ENCODE peak calls at places on chromosomes 13 and 19, in four cellular contexts. One of them, this sample, is unnamed.

GRCh38 chr19:49403404-49404187 is 15.5 kb downstream of the KASH5 start:
- DNase-seq in K562: no peak
- DNase-seq in HepG2: no peak
- DNase-seq in GM12878: no peak
- DNase-seq in this sample: no peak

GRCh38 chr13:99646866-99647592 is 145.8 kb downstream of the TM9SF2 start:
- DNase-seq in K562: no peak
- DNase-seq in HepG2: no peak
- DNase-seq in GM12878: no peak
- DNase-seq in this sample: no peak

GRCh38 chr19:50203281-50204080 is at the start of gene MYH14:
- DNase-seq in K562: peak
- DNase-seq in HepG2: peak
- DNase-seq in GM12878: no peak
- DNase-seq in this sample: peak

GRCh38 chr13:49731766-49732165 is 40.5 kb upstream of the EBPL start:
- DNase-seq in K562: no peak
- DNase-seq in HepG2: no peak
- DNase-seq in GM12878: no peak
- DNase-seq in this sample: no peak

GRCh38 chr13:41577437-41577836 is 120.1 kb downstream of the RGCC start:
- DNase-seq in K562: no peak
- DNase-seq in HepG2: no peak
- DNase-seq in GM12878: no peak
- DNase-seq in this sample: no peak

GRCh38 chr13:89568746-89569145 is 1778.7 kb upstream of the MIR17HG start:
- DNase-seq in K562: no peak
- DNase-seq in HepG2: no peak
- DNase-seq in GM12878: no peak
- DNase-seq in this sample: no peak

GRCh38 chr19:35030257-35031071 is at the start of gene SCN1B:
- DNase-seq in K562: peak
- DNase-seq in HepG2: peak
- DNase-seq in GM12878: no peak
- DNase-seq in this sample: peak

GRCh38 chr13:43433691-43434121 is 353.1 kb downstream of the ENOX1 start:
- DNase-seq in K562: no peak
- DNase-seq in HepG2: no peak
- DNase-seq in GM12878: no peak
- DNase-seq in this sample: no peak

GRCh38 chr19:58577581-58578429 is 4.7 kb upstream of the MZF1 start:
- DNase-seq in K562: no peak
- DNase-seq in HepG2: no peak
- DNase-seq in GM12878: no peak
- DNase-seq in this sample: no peak

GRCh38 chr19:27925202-27925601 is 1287.7 kb downstream of the UQCRFS1 start:
- DNase-seq in K562: no peak
- DNase-seq in HepG2: no peak
- DNase-seq in GM12878: no peak
- DNase-seq in this sample: no peak

GRCh38 chr19:42173695-42174094 is 41.4 kb upstream of the POU2F2 start:
- DNase-seq in K562: no peak
- DNase-seq in HepG2: no peak
- DNase-seq in GM12878: no peak
- DNase-seq in this sample: no peak

GRCh38 chr13:103961129-103961528 is 894.9 kb upstream of the SLC10A2 start:
- DNase-seq in K562: no peak
- DNase-seq in HepG2: no peak
- DNase-seq in GM12878: no peak
- DNase-seq in this sample: no peak

GRCh38 chr19:10018786-10019185 is 5.5 kb downstream of the RDH8 start:
- DNase-seq in K562: no peak
- DNase-seq in HepG2: no peak
- DNase-seq in GM12878: no peak
- DNase-seq in this sample: no peak

GRCh38 chr19:51470966-51471365 is 7.4 kb upstream of the CEACAM18 start:
- DNase-seq in K562: peak
- DNase-seq in HepG2: no peak
- DNase-seq in GM12878: no peak
- DNase-seq in this sample: no peak

GRCh38 chr13:24146961-24147569 is 13.5 kb upstream of the SPATA13 start:
- DNase-seq in K562: no peak
- DNase-seq in HepG2: no peak
- DNase-seq in GM12878: no peak
- DNase-seq in this sample: no peak

GRCh38 chr13:42109957-42110356 is 61.5 kb downstream of the DGKH start:
- DNase-seq in K562: no peak
- DNase-seq in HepG2: no peak
- DNase-seq in GM12878: no peak
- DNase-seq in this sample: no peak

GRCh38 chr19:2325261-2326046 is 2.9 kb downstream of the LSM7 start:
- DNase-seq in K562: no peak
- DNase-seq in HepG2: no peak
- DNase-seq in GM12878: no peak
- DNase-seq in this sample: no peak

GRCh38 chr19:49107625-49108459 is 6.3 kb upstream of the LIN7B start:
- DNase-seq in K562: no peak
- DNase-seq in HepG2: no peak
- DNase-seq in GM12878: no peak
- DNase-seq in this sample: no peak

GRCh38 chr13:19862511-19863313 is 737 bp downstream of the ZMYM5 start:
- DNase-seq in K562: peak
- DNase-seq in HepG2: no peak
- DNase-seq in GM12878: no peak
- DNase-seq in this sample: peak

GRCh38 chr19:19259741-19260140 is 13.4 kb downstream of the TM6SF2 start:
- DNase-seq in K562: peak
- DNase-seq in HepG2: peak
- DNase-seq in GM12878: no peak
- DNase-seq in this sample: peak

GRCh38 chr19:49524812-49525455 is 2.9 kb upstream of the RCN3 start:
- DNase-seq in K562: peak
- DNase-seq in HepG2: no peak
- DNase-seq in GM12878: no peak
- DNase-seq in this sample: no peak

GRCh38 chr19:10863107-10863700 is 8.1 kb upstream of the CARM1 start:
- DNase-seq in K562: peak
- DNase-seq in HepG2: peak
- DNase-seq in GM12878: no peak
- DNase-seq in this sample: no peak

GRCh38 chr13:113369189-113369588 is 5.3 kb upstream of the GRTP1 start:
- DNase-seq in K562: no peak
- DNase-seq in HepG2: no peak
- DNase-seq in GM12878: no peak
- DNase-seq in this sample: no peak

GRCh38 chr13:69274231-69274630 is 833.4 kb upstream of the ATXN8OS start:
- DNase-seq in K562: no peak
- DNase-seq in HepG2: no peak
- DNase-seq in GM12878: no peak
- DNase-seq in this sample: no peak

GRCh38 chr19:45791744-45792481 is 732 bp downstream of the DMWD start:
- DNase-seq in K562: no peak
- DNase-seq in HepG2: no peak
- DNase-seq in GM12878: no peak
- DNase-seq in this sample: no peak

GRCh38 chr19:52138614-52139290 is 986 bp downstream of the ZNF616 start:
- DNase-seq in K562: peak
- DNase-seq in HepG2: peak
- DNase-seq in GM12878: no peak
- DNase-seq in this sample: no peak

GRCh38 chr13:21606251-21606650 is 2.3 kb upstream of the MICU2 start:
- DNase-seq in K562: no peak
- DNase-seq in HepG2: no peak
- DNase-seq in GM12878: no peak
- DNase-seq in this sample: no peak

GRCh38 chr13:79810671-79811070 is 329.7 kb downstream of the NDFIP2 start:
- DNase-seq in K562: no peak
- DNase-seq in HepG2: no peak
- DNase-seq in GM12878: no peak
- DNase-seq in this sample: peak

GRCh38 chr13:113800576-113800926 is 41.5 kb downstream of the TMEM255B start:
- DNase-seq in K562: no peak
- DNase-seq in HepG2: no peak
- DNase-seq in GM12878: no peak
- DNase-seq in this sample: no peak

GRCh38 chr13:98853791-98854191 is 101.3 kb upstream of the SLC15A1 start:
- DNase-seq in K562: no peak
- DNase-seq in HepG2: no peak
- DNase-seq in GM12878: peak
- DNase-seq in this sample: no peak

GRCh38 chr13:113927661-113928581 is 46.0 kb downstream of the C13orf46 start:
- DNase-seq in K562: no peak
- DNase-seq in HepG2: no peak
- DNase-seq in GM12878: no peak
- DNase-seq in this sample: no peak

GRCh38 chr19:16371540-16371986 is 46.9 kb downstream of the KLF2 start:
- DNase-seq in K562: peak
- DNase-seq in HepG2: no peak
- DNase-seq in GM12878: peak
- DNase-seq in this sample: no peak

GRCh38 chr13:48475230-48475629 is 57.6 kb downstream of the RCBTB2 start:
- DNase-seq in K562: no peak
- DNase-seq in HepG2: no peak
- DNase-seq in GM12878: no peak
- DNase-seq in this sample: no peak

GRCh38 chr13:42066542-42066941 is 18.1 kb downstream of the DGKH start:
- DNase-seq in K562: no peak
- DNase-seq in HepG2: no peak
- DNase-seq in GM12878: no peak
- DNase-seq in this sample: no peak

GRCh38 chr13:97334690-97335089 is 99.3 kb upstream of the RAP2A start:
- DNase-seq in K562: no peak
- DNase-seq in HepG2: no peak
- DNase-seq in GM12878: no peak
- DNase-seq in this sample: no peak

GRCh38 chr19:32104465-32105235 is 240.8 kb upstream of the ZNF507 start:
- DNase-seq in K562: no peak
- DNase-seq in HepG2: no peak
- DNase-seq in GM12878: no peak
- DNase-seq in this sample: no peak

GRCh38 chr19:17777840-17778620 is 16.9 kb upstream of the B3GNT3 start:
- DNase-seq in K562: peak
- DNase-seq in HepG2: peak
- DNase-seq in GM12878: no peak
- DNase-seq in this sample: peak

DNA sequence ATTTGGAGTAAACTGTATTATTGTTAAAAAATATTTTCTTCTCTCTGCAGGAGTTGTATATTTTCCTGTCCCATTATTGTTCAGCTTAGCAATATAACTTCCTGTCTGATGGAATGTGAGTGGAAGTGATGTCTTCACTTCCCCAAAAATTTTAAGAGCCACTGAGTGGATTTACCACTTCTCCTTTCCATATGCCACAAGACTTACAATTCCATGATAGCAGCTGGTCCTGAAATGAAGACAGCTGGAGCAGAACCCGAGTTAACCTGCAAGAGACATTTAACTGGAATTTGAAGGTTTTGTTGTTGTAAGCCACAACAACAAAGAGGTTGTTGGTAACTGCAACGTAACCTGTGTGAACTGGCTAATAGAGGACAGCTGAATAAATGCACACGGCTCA is 23.4 kb upstream of the TBC1D4 start:
- DNase-seq in K562: no peak
- DNase-seq in HepG2: no peak
- DNase-seq in GM12878: no peak
- DNase-seq in this sample: no peak
- TF ChIP-seq JUNB in K562: no peak
- TF ChIP-seq JUNB in HepG2: no peak
- TF ChIP-seq JUNB in GM12878: no peak
- TF ChIP-seq JUNB in this sample: no peak

GRCh38 chr19:13002389-13002898 is 7.2 kb downstream of the NFIX start:
- DNase-seq in K562: no peak
- DNase-seq in HepG2: no peak
- DNase-seq in GM12878: no peak
- DNase-seq in this sample: no peak
- TF ChIP-seq MYC in K562: no peak
- TF ChIP-seq MYC in HepG2: no peak
- TF ChIP-seq MYC in GM12878: no peak
- TF ChIP-seq MYC in this sample: no peak

GRCh38 chr19:30622276-30622675 is 250.1 kb downstream of the ZNF536 start:
- DNase-seq in K562: no peak
- DNase-seq in HepG2: no peak
- DNase-seq in GM12878: no peak
- DNase-seq in this sample: no peak
- TF ChIP-seq BHLHE40 in K562: no peak
- TF ChIP-seq BHLHE40 in HepG2: no peak
- TF ChIP-seq BHLHE40 in GM12878: no peak
- TF ChIP-seq BHLHE40 in this sample: no peak

GRCh38 chr13:112105884-112106283 is 38.9 kb downstream of the SOX1 start:
- DNase-seq in K562: no peak
- DNase-seq in HepG2: no peak
- DNase-seq in GM12878: no peak
- DNase-seq in this sample: no peak

GRCh38 chr13:112103260-112103843 is 36.4 kb downstream of the SOX1 start:
- DNase-seq in K562: no peak
- DNase-seq in HepG2: no peak
- DNase-seq in GM12878: no peak
- DNase-seq in this sample: no peak

GRCh38 chr13:112105244-112105681 is 38.3 kb downstream of the SOX1 start:
- DNase-seq in K562: no peak
- DNase-seq in HepG2: no peak
- DNase-seq in GM12878: no peak
- DNase-seq in this sample: no peak

GRCh38 chr13:112104873-112105234 is 37.9 kb downstream of the SOX1 start:
- DNase-seq in K562: no peak
- DNase-seq in HepG2: no peak
- DNase-seq in GM12878: no peak
- DNase-seq in this sample: no peak

DNA sequence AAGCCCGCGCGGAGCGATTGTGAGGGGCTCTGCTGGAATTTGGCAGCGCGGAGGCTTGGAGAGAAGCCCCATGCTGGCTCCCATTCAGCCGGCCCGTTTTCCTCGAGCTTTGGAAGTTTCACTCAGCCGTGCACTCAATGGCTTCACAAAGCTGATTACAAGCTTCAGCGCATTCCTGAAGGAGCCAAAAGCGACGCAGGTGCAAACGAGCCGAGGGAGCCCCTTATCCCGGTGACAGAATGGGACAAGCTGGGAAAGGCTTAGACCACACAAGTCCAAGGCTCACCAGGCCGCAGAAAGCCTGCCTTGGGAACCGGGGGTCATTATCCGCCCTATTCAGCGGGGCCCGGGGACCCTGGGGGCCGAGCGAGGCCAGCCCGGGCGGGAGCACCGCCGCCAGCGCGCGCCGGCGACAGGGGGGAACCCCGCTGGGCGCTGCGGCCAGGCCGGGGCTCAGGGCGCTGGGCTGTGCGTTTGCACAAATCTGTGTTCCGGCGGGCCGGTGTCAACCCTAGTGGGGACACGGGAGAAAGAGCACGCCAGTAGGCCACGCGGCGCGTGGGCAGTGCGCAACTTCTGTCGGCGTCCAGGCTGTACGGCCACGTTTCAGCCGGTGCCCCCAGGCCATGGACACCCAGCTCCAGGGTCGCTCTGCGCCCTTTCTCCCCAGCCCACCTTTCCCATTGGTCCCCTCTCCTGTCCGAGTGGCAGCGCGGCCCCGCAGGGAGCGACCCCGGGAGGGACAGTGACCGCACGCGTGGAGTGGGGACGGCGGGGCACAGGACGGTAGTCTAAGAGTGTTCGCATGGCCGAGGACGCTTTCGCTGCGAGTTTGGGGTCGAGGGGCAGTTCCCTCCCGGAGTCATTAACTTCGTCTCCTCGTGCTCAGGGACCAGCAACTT is 37.3 kb downstream of the SOX1 start:
- DNase-seq in K562: no peak
- DNase-seq in HepG2: no peak
- DNase-seq in GM12878: no peak
- DNase-seq in this sample: no peak
- TF ChIP-seq JUNB in K562: no peak
- TF ChIP-seq JUNB in HepG2: no peak
- TF ChIP-seq JUNB in GM12878: no peak
- TF ChIP-seq JUNB in this sample: no peak

This sample was measured in A549.